ENCODE peak calls at places on chromosomes 2 and 18, in seven cellular contexts. G is CD8-positive, alpha-beta T cell; J is mammary epithelial cell; Q is lower lobe of right lung; M is GM23248; U is thyroid gland; P is osteoblast. X is an unnamed sample. For H3K27me3 and H3K4me1, the result is how much of the 10 kb centered on the place peaks cover.

GRCh38 chr2:241608881-241609280 is 28.1 kb downstream of the THAP4 start:
- DNase-seq in P (peak), M (no peak), G (no peak), J (no peak), U (no peak), Q (no peak), X (no peak)

GRCh38 chr2:226794751-226795171 is 4.9 kb downstream of the IRS1 start:
- DNase-seq in U (peak), Q (no peak), J (peak), M (peak), P (peak), G (no peak), X (peak)

GRCh38 chr18:79753391-79753851 is 44.3 kb upstream of the KCNG2 start:
- DNase-seq in Q (no peak), M (no peak), U (no peak), P (peak), J (no peak), G (no peak), X (no peak)

GRCh38 chr18:78497641-78498040 is 482.0 kb upstream of the SALL3 start:
- DNase-seq in Q (no peak), M (no peak), U (no peak), P (no peak), J (no peak), G (no peak), X (no peak)

GRCh38 chr2:62038980-62039771 is 133.7 kb downstream of the COMMD1 start:
- DNase-seq in P (peak), U (no peak), Q (no peak), J (peak), G (no peak), M (peak), X (no peak)

GRCh38 chr18:48838921-48839818 is 111.6 kb downstream of the SMAD7 start:
- DNase-seq in G (no peak), M (peak), P (peak), Q (peak), J (peak), U (no peak), X (no peak)

GRCh38 chr2:70888925-70889715 is 46.6 kb upstream of the ATP6V1B1 start:
- DNase-seq in G (no peak), Q (no peak), U (no peak), P (peak), M (no peak), J (no peak), X (no peak)

GRCh38 chr18:28459587-28459986 is 282.7 kb upstream of the CDH2 start:
- DNase-seq in M (peak), J (peak), G (no peak), Q (no peak), U (no peak), P (no peak), X (no peak)

GRCh38 chr2:61978522-61978921 is 73.0 kb downstream of the COMMD1 start:
- DNase-seq in U (peak), P (no peak), G (no peak), Q (no peak), M (no peak), J (no peak), X (peak)

GRCh38 chr2:112032615-112033457 is 22.2 kb upstream of the TMEM87B start:
- DNase-seq in J (peak), U (peak), M (peak), P (peak), Q (no peak), G (no peak), X (no peak)

GRCh38 chr2:6579281-6579680 is 286.4 kb downstream of the CMPK2 start:
- DNase-seq in P (no peak), M (no peak), U (no peak), J (no peak), Q (no peak), G (no peak), X (no peak)
- H3K27me3 ChIP-seq in P (under half), M (under half), U (under half), J (under half), Q (under half), G (under half), X (under half)

DNA sequence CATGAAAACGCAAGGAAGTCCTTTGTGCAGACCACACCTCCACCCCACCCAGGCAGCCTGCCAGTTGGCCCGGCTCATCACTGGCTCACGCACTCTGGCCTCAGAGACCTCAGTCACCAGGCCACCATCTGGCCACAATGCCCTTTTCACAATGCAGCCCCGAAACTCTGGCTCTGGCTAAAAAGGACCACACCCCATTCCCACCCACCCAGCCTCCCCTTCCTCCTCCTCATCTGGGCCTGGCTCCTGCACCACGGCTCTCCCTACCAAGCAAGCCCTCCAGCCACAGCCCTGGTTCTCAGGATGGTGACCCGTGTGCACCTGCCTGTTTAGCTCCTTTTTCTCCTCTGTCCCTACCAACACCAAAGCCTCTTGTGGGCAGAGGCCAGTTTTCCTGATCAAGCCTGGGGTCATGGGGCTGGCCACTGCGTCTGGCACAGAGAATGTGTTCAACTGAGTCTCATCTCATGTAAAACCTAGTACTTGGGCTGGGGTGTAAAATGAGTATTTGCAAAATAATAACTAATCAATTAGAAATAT is 7.3 kb downstream of the HDAC4 start:
- DNase-seq in M (peak), P (peak), Q (peak), J (no peak), U (peak), G (no peak), X (no peak)
- H3K4me1 ChIP-seq in M (under half), P (under half), Q (under half), J (under half), U (half or more), G (under half), X (under half)

GRCh38 chr2:231927566-231927890 is 1.3 kb upstream of the NPPC start:
- DNase-seq in M (no peak), P (peak), G (no peak), Q (no peak), U (no peak), J (no peak), X (no peak)
- H3K27me3 ChIP-seq in M (under half), P (half or more), G (under half), Q (half or more), U (under half), J (under half), X (under half)

DNA sequence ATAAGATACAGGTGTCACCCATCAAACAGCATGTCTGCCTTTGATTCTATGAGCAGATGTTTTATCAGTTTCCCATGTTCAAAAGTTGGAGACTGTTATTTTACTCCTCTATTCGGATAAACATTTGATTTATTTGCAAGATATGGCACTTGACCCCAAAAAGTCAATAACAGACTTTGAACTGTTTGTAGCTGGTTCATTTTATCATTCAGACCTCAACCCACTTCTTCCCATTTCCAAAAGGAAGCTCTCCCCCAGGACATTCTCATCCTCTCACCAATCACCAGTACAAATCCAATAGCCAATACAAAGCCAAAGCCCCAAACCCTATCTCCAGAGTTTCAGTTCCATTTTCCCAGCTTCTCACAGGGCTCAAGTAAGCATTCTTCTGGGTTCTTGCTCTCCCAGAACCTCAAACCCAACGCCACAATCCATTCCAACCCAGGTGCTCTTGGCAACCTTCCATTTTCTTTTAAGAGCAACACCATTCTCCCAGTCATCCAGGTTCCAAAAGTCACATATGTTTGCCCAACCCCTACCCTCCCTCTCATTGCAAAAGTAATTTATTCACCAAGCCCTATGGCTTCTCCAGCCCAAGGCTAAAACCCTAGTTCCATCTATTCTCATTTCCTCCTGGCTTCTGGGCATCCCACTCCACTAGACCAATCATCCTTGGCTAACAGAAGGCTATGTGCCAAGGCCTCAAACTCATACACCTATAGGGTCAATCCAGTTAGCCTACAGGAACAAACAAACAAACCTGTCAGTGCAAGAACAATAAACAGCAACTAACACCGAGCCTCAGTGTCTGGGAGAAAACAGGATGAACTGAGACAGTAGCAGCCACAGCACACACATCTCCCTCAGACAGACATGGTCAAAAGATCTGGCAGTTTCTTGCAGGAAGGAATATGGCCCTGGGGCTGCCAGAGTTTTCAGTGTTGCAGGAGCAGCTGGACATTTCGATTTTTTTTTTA is 9.2 kb downstream of the ACVR1 start:
- DNase-seq in U (no peak), Q (no peak), G (no peak), J (no peak), M (no peak), P (no peak), X (no peak)
- H3K4me1 ChIP-seq in U (under half), Q (under half), G (under half), J (under half), M (under half), P (under half), X (under half)

GRCh38 chr2:21024722-21025389 is 19.0 kb downstream of the APOB start:
- DNase-seq in M (no peak), J (no peak), P (no peak), G (no peak), U (no peak), Q (no peak), X (no peak)
- H3K27me3 ChIP-seq in M (under half), J (under half), P (under half), G (under half), U (under half), Q (under half), X (under half)

X was measured in HAP-1.